ENCODE peak calls at places on chromosomes 2 and 18, in seven cellular contexts. One of them, this sample, is unnamed.

GRCh38 chr2:196925445-196925767 is 1.1 kb downstream of the PGAP1 start:
- DNase-seq in H9: no peak
- DNase-seq in mesendoderm: no peak
- DNase-seq in neuronal stem cell: no peak
- DNase-seq in IMR-90: no peak
- DNase-seq in mesenchymal stem cell: no peak
- DNase-seq in trophoblast cell: no peak
- DNase-seq in this sample: no peak

GRCh38 chr2:167209784-167210183 is 321.5 kb downstream of the XIRP2 start:
- DNase-seq in H9: no peak
- DNase-seq in mesendoderm: no peak
- DNase-seq in neuronal stem cell: no peak
- DNase-seq in IMR-90: peak; percentile 46
- DNase-seq in mesenchymal stem cell: no peak
- DNase-seq in trophoblast cell: no peak
- DNase-seq in this sample: no peak

GRCh38 chr18:76822510-76823165 is at the start of gene ZNF236:
- DNase-seq in H9: peak; percentile 57
- DNase-seq in mesendoderm: peak; percentile 81
- DNase-seq in neuronal stem cell: peak; percentile 77
- DNase-seq in IMR-90: peak; percentile 77
- DNase-seq in mesenchymal stem cell: peak; percentile 80
- DNase-seq in trophoblast cell: peak; percentile 80
- DNase-seq in this sample: peak; percentile 69

GRCh38 chr2:135773917-135774316 is 32.3 kb downstream of the UBXN4 start:
- DNase-seq in H9: no peak
- DNase-seq in mesendoderm: no peak
- DNase-seq in neuronal stem cell: no peak
- DNase-seq in IMR-90: peak; percentile 80
- DNase-seq in mesenchymal stem cell: peak; percentile 45
- DNase-seq in trophoblast cell: no peak
- DNase-seq in this sample: no peak

GRCh38 chr2:20618886-20619521 is 31.9 kb downstream of the HS1BP3 start:
- DNase-seq in H9: no peak
- DNase-seq in mesendoderm: no peak
- DNase-seq in neuronal stem cell: no peak
- DNase-seq in IMR-90: no peak
- DNase-seq in mesenchymal stem cell: no peak
- DNase-seq in trophoblast cell: no peak
- DNase-seq in this sample: no peak

GRCh38 chr2:3823748-3824147 is 120.4 kb downstream of the DCDC2C start:
- DNase-seq in H9: no peak
- DNase-seq in mesendoderm: no peak
- DNase-seq in neuronal stem cell: no peak
- DNase-seq in IMR-90: peak; percentile 26
- DNase-seq in mesenchymal stem cell: no peak
- DNase-seq in trophoblast cell: no peak
- DNase-seq in this sample: no peak

GRCh38 chr2:235765181-235765820 is 271.5 kb downstream of the AGAP1 start:
- DNase-seq in H9: no peak
- DNase-seq in mesendoderm: no peak
- DNase-seq in neuronal stem cell: no peak
- DNase-seq in IMR-90: peak; percentile 73
- DNase-seq in mesenchymal stem cell: peak; percentile 82
- DNase-seq in trophoblast cell: peak; percentile 27
- DNase-seq in this sample: no peak

GRCh38 chr2:239530749-239531316 is 130.0 kb upstream of the HDAC4 start:
- DNase-seq in H9: no peak
- DNase-seq in mesendoderm: no peak
- DNase-seq in neuronal stem cell: no peak
- DNase-seq in IMR-90: no peak
- DNase-seq in mesenchymal stem cell: no peak
- DNase-seq in trophoblast cell: no peak
- DNase-seq in this sample: no peak

GRCh38 chr18:33444699-33445098 is 4.2 kb upstream of the CCDC178 start:
- DNase-seq in H9: no peak
- DNase-seq in mesendoderm: no peak
- DNase-seq in neuronal stem cell: no peak
- DNase-seq in IMR-90: no peak
- DNase-seq in mesenchymal stem cell: no peak
- DNase-seq in trophoblast cell: no peak
- DNase-seq in this sample: no peak

GRCh38 chr18:33440011-33440383 is 524 bp downstream of the CCDC178 start:
- DNase-seq in H9: peak; percentile 72
- DNase-seq in mesendoderm: peak; percentile 68
- DNase-seq in neuronal stem cell: peak; percentile 48
- DNase-seq in IMR-90: peak; percentile 60
- DNase-seq in mesenchymal stem cell: peak; percentile 84
- DNase-seq in trophoblast cell: peak; percentile 2
- DNase-seq in this sample: peak; percentile 36

DNA sequence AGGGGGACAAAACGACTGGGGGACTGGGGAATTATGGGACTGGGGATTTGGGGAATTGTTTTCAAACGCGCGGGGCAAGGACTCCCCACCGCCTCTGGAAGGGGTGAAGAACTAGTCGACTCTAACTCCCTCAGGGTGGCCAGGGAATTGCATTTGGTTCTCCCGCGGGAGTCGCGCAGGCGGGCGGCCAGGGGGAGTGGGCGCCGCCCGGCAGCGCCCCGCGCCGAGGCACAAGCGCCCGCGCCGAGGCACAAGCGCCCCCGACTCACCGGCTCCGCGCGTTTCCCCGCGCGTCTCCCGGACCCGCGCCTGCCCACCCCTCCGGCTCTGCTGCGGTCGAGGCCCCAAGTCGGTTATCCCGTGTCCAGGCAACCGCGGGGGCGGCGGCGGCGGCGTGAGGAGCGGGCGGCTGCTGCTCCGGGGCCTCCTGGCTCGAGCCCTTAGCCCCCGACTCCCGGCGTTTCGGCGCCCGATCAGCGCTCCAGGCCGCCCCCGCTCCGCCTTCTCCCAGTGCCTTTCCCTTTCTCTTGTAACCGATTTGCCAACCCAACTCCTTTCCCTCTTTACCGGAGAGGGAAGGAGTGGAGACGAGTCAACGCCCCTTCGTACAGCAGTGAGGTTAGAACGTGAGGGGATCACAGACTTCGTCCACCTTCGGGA is at the start of gene CCDC178:
- DNase-seq in H9: peak; percentile 72
- DNase-seq in mesendoderm: peak; percentile 74
- DNase-seq in neuronal stem cell: peak; percentile 55
- DNase-seq in IMR-90: peak; percentile 4
- DNase-seq in mesenchymal stem cell: peak; percentile 66
- DNase-seq in trophoblast cell: no peak
- DNase-seq in this sample: peak; percentile 2
- H4K8ac ChIP-seq in H9: no peak within 1 kb of the TSS
- H4K8ac ChIP-seq in mesendoderm: no peak within 1 kb of the TSS
- H4K8ac ChIP-seq in neuronal stem cell: peak within 1 kb of the TSS; percentile 17
- H4K8ac ChIP-seq in IMR-90: no peak within 1 kb of the TSS
- H4K8ac ChIP-seq in mesenchymal stem cell: peak within 1 kb of the TSS; percentile 81
- H4K8ac ChIP-seq in trophoblast cell: peak within 1 kb of the TSS; percentile 81
- H4K8ac ChIP-seq in this sample: peak within 1 kb of the TSS; percentile 85

GRCh38 chr2:54149623-54150501 is 34.4 kb downstream of the ACYP2 start:
- DNase-seq in H9: no peak
- DNase-seq in mesendoderm: no peak
- DNase-seq in neuronal stem cell: no peak
- DNase-seq in IMR-90: peak; percentile 73
- DNase-seq in mesenchymal stem cell: peak; percentile 45
- DNase-seq in trophoblast cell: peak; percentile 40
- DNase-seq in this sample: no peak
- H3K18ac ChIP-seq in H9: no peak overlapping the region
- H3K18ac ChIP-seq in mesendoderm: no peak overlapping the region
- H3K18ac ChIP-seq in neuronal stem cell: no peak overlapping the region
- H3K18ac ChIP-seq in IMR-90: no peak overlapping the region
- H3K18ac ChIP-seq in mesenchymal stem cell: no peak overlapping the region
- H3K18ac ChIP-seq in trophoblast cell: no peak overlapping the region
- H3K18ac ChIP-seq in this sample: no peak overlapping the region

GRCh38 chr2:180141600-180141999 is 134.5 kb upstream of the CWC22 start:
- DNase-seq in H9: no peak
- DNase-seq in mesendoderm: no peak
- DNase-seq in neuronal stem cell: no peak
- DNase-seq in IMR-90: no peak
- DNase-seq in mesenchymal stem cell: no peak
- DNase-seq in trophoblast cell: no peak
- DNase-seq in this sample: no peak
- H4K8ac ChIP-seq in H9: no peak overlapping the region
- H4K8ac ChIP-seq in mesendoderm: no peak overlapping the region
- H4K8ac ChIP-seq in neuronal stem cell: no peak overlapping the region
- H4K8ac ChIP-seq in IMR-90: no peak overlapping the region
- H4K8ac ChIP-seq in mesenchymal stem cell: no peak overlapping the region
- H4K8ac ChIP-seq in trophoblast cell: no peak overlapping the region
- H4K8ac ChIP-seq in this sample: no peak overlapping the region

GRCh38 chr18:10050956-10051355 is 137.1 kb downstream of the VAPA start:
- DNase-seq in H9: no peak
- DNase-seq in mesendoderm: no peak
- DNase-seq in neuronal stem cell: no peak
- DNase-seq in IMR-90: peak; percentile 40
- DNase-seq in mesenchymal stem cell: no peak
- DNase-seq in trophoblast cell: no peak
- DNase-seq in this sample: no peak

GRCh38 chr18:10047237-10047636 is 133.4 kb downstream of the VAPA start:
- DNase-seq in H9: no peak
- DNase-seq in mesendoderm: no peak
- DNase-seq in neuronal stem cell: no peak
- DNase-seq in IMR-90: peak; percentile 95
- DNase-seq in mesenchymal stem cell: peak; percentile 78
- DNase-seq in trophoblast cell: no peak
- DNase-seq in this sample: no peak

GRCh38 chr18:10051877-10052631 is 138.2 kb downstream of the VAPA start:
- DNase-seq in H9: no peak
- DNase-seq in mesendoderm: no peak
- DNase-seq in neuronal stem cell: no peak
- DNase-seq in IMR-90: peak; percentile 99
- DNase-seq in mesenchymal stem cell: peak; percentile 84
- DNase-seq in trophoblast cell: no peak
- DNase-seq in this sample: no peak

GRCh38 chr18:10052871-10053270 is 139.1 kb downstream of the VAPA start:
- DNase-seq in H9: no peak
- DNase-seq in mesendoderm: no peak
- DNase-seq in neuronal stem cell: no peak
- DNase-seq in IMR-90: no peak
- DNase-seq in mesenchymal stem cell: no peak
- DNase-seq in trophoblast cell: peak; percentile 54
- DNase-seq in this sample: no peak

GRCh38 chr18:10049721-10050120 is 135.9 kb downstream of the VAPA start:
- DNase-seq in H9: no peak
- DNase-seq in mesendoderm: no peak
- DNase-seq in neuronal stem cell: no peak
- DNase-seq in IMR-90: peak; percentile 61
- DNase-seq in mesenchymal stem cell: no peak
- DNase-seq in trophoblast cell: no peak
- DNase-seq in this sample: no peak
- H3K18ac ChIP-seq in H9: no peak overlapping the region
- H3K18ac ChIP-seq in mesendoderm: no peak overlapping the region
- H3K18ac ChIP-seq in neuronal stem cell: no peak overlapping the region
- H3K18ac ChIP-seq in IMR-90: peak overlapping the region; percentile 74
- H3K18ac ChIP-seq in mesenchymal stem cell: peak overlapping the region; percentile 98
- H3K18ac ChIP-seq in trophoblast cell: no peak overlapping the region
- H3K18ac ChIP-seq in this sample: no peak overlapping the region

DNA sequence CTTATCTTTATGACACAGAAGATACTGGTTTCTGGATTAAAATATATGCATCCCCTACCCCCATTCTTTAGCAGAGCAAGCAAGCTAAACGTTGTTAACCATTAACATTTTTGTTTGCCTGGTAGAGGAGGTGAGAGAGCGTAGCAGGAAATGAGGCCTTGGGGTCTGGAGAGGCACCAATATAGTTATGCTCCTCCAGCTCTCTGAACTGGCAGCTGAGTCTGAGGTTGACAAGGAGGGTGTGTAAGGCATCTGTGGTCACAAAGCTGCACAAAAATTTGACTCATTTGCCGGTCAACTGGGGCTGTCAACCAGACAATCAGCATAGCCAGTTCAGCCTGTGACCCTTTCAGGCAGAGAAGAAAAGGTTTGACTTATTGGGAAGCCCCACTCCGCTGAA is 647.5 kb upstream of the SETBP1 start:
- DNase-seq in H9: no peak
- DNase-seq in mesendoderm: no peak
- DNase-seq in neuronal stem cell: peak; percentile 5
- DNase-seq in IMR-90: no peak
- DNase-seq in mesenchymal stem cell: no peak
- DNase-seq in trophoblast cell: no peak
- DNase-seq in this sample: no peak
- H4K8ac ChIP-seq in H9: no peak overlapping the region
- H4K8ac ChIP-seq in mesendoderm: no peak overlapping the region
- H4K8ac ChIP-seq in neuronal stem cell: peak overlapping the region; percentile 30
- H4K8ac ChIP-seq in IMR-90: no peak overlapping the region
- H4K8ac ChIP-seq in mesenchymal stem cell: no peak overlapping the region
- H4K8ac ChIP-seq in trophoblast cell: no peak overlapping the region
- H4K8ac ChIP-seq in this sample: no peak overlapping the region

This sample was measured in H1.